ENCODE peak calls at places on chromosomes 5 and 9, in ten cellular contexts. J is heart left ventricle; F is colonic mucosa; Y is CD8-positive, alpha-beta memory T cell; R is foreskin fibroblast; Z is tibial nerve; C is ascending aorta; L is CD4-positive, alpha-beta memory T cell; A is right atrium auricular region; V is CD8-positive, alpha-beta T cell. E is an unnamed sample.

GRCh38 chr9:93011114-93011513 is 47.4 kb upstream of the SUSD3 start:
- DNase-seq in J (no peak), F (peak), Y (no peak), R (no peak), Z (no peak), C (no peak), L (no peak), A (no peak), V (no peak), E (no peak)

GRCh38 chr5:170154297-170154696 is 48.6 kb downstream of the FOXI1 start:
- DNase-seq in J (no peak), F (no peak), Y (no peak), R (no peak), Z (no peak), C (no peak), L (no peak), A (no peak), V (no peak), E (no peak)

GRCh38 chr5:2680979-2681378 is 70.5 kb downstream of the IRX2 start:
- DNase-seq in J (no peak), F (no peak), Y (no peak), R (no peak), Z (no peak), C (no peak), L (no peak), A (no peak), V (no peak), E (no peak)

GRCh38 chr5:41219655-41220269 is 6.4 kb upstream of the C6 start:
- DNase-seq in J (no peak), F (no peak), Y (no peak), R (no peak), Z (no peak), C (no peak), L (no peak), A (no peak), V (no peak), E (no peak)

GRCh38 chr5:128674837-128675446 is 136.9 kb upstream of the FBN2 start:
- DNase-seq in J (no peak), F (peak), Y (no peak), R (peak), Z (no peak), C (no peak), L (peak), A (no peak), V (no peak), E (no peak)

GRCh38 chr9:95409650-95410426 is 92.3 kb upstream of the FANCC start:
- DNase-seq in J (no peak), F (no peak), Y (no peak), R (peak), Z (no peak), C (no peak), L (no peak), A (no peak), V (no peak), E (no peak)

GRCh38 chr5:167763772-167764171 is 527.7 kb upstream of the WWC1 start:
- DNase-seq in J (no peak), F (no peak), Y (no peak), R (peak), Z (no peak), C (no peak), L (no peak), A (no peak), V (no peak), E (no peak)

GRCh38 chr9:96022445-96023031 is 147.0 kb downstream of the ERCC6L2 start:
- DNase-seq in J (peak), F (peak), Y (peak), R (no peak), Z (no peak), C (no peak), L (no peak), A (no peak), V (peak), E (no peak)

GRCh38 chr9:135608294-135608998 is 30.9 kb downstream of the GLT6D1 start:
- DNase-seq in J (no peak), F (peak), Y (no peak), R (no peak), Z (no peak), C (no peak), L (no peak), A (peak), V (no peak), E (no peak)

GRCh38 chr9:134967547-134967930 is 49.8 kb upstream of the FCN1 start:
- DNase-seq in J (no peak), F (no peak), Y (no peak), R (peak), Z (no peak), C (no peak), L (no peak), A (no peak), V (no peak), E (no peak)

GRCh38 chr5:45081082-45081481 is 272.3 kb downstream of the MRPS30 start:
- DNase-seq in J (no peak), F (no peak), Y (no peak), R (no peak), Z (no peak), C (no peak), L (no peak), A (no peak), V (no peak), E (no peak)

GRCh38 chr5:151647320-151647861 is 39.3 kb downstream of the SPARC start:
- DNase-seq in J (no peak), F (no peak), Y (no peak), R (no peak), Z (no peak), C (no peak), L (no peak), A (no peak), V (no peak), E (no peak)

GRCh38 chr9:133676450-133676849 is 40.3 kb downstream of the DBH start:
- DNase-seq in J (no peak), F (no peak), Y (no peak), R (no peak), Z (no peak), C (no peak), L (no peak), A (no peak), V (no peak), E (no peak)

GRCh38 chr5:84036842-84037241 is 316.2 kb upstream of the HAPLN1 start:
- DNase-seq in J (no peak), F (no peak), Y (no peak), R (no peak), Z (no peak), C (no peak), L (no peak), A (no peak), V (no peak), E (no peak)

GRCh38 chr9:133188006-133188842 is 20.8 kb downstream of the OBP2B start:
- DNase-seq in J (no peak), F (peak), Y (no peak), R (no peak), Z (no peak), C (no peak), L (no peak), A (no peak), V (no peak), E (no peak)

GRCh38 chr5:116626272-116626723 is 51.7 kb upstream of the SEMA6A start:
- DNase-seq in J (peak), F (peak), Y (no peak), R (peak), Z (peak), C (peak), L (no peak), A (peak), V (no peak), E (no peak)
- H3K4me3 ChIP-seq in J (no peak), F (no peak), Y (no peak), R (peak), Z (no peak), C (peak), L (no peak), A (no peak), V (no peak), E (no peak)

DNA sequence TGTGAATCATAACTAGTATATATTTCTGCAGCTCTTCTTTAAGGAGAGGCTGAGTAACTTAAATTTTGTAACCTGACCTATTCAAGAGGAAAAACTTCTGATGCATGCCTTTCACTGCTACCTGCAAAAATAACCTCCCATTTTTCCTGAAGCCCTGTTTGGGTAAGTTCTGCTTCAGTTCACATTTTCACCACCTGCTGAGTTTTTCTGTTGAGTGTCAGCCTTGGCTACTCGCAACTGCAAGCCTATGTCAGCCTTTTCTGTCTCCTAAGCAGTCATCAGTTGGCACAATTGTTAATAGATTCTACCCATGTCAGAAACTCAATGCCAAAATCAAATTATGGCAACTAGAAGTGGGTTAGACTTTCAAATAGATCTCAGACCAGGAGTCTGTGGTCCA is 8.2 kb upstream of the TNFAIP8 start:
- DNase-seq in J (no peak), F (no peak), Y (no peak), R (no peak), Z (no peak), C (no peak), L (no peak), A (no peak), V (no peak), E (no peak)
- H3K4me3 ChIP-seq in J (no peak), F (no peak), Y (no peak), R (no peak), Z (no peak), C (no peak), L (no peak), A (no peak), V (no peak), E (no peak)

DNA sequence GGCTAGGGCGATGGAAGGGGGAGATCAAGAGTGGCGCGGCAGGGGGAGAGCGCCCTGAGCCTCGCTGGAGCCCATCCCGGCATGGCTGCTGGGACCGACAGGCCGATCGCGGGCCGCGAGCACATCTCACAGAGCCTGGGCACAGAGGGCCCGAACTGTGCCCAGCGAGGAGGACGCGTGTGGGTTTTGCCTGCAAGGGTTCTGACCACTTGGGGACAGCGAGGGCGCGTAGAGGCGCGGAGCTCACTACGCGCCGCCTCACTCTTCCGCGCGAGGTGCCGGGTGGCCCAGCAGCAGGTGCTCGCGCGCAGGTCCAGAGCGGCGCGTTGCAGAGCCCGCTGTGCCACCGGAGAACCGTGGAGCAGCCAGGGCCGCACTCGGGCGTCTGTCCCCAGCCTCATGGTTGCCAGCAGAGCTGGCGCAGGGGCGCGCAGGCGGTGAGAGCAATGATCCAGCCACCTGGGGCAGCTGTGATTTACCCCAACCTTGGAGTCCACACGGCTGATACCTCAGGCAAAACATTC is 16.3 kb upstream of the PITX1 start:
- DNase-seq in J (no peak), F (no peak), Y (no peak), R (no peak), Z (no peak), C (no peak), L (no peak), A (no peak), V (no peak), E (no peak)
- H3K4me3 ChIP-seq in J (no peak), F (no peak), Y (no peak), R (no peak), Z (no peak), C (no peak), L (no peak), A (no peak), V (no peak), E (no peak)

DNA sequence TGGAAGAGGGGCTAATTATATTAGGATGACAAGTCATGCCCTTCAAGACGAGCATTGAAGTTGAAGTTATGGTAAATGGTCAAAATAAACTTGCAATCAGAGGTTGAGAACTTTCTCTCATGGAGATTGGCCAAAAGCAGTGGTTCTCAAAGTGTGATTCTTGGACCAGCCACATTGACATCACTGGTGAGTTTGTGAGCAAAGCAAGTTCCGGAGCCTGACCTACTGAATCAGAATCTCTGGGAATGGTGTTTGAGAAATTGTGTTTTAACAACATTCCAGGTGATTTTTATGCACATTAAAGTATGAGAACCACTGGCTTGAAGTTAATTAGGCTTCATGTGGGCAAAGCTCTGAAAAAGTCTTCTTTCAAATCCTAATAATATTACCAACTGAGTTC is 403.5 kb downstream of the ZSWIM6 start:
- DNase-seq in J (no peak), F (no peak), Y (no peak), R (no peak), Z (no peak), C (no peak), L (no peak), A (no peak), V (no peak), E (no peak)
- H3K4me3 ChIP-seq in J (no peak), F (no peak), Y (no peak), R (no peak), Z (no peak), C (no peak), L (no peak), A (no peak), V (no peak), E (no peak)